ENCODE peak calls at places on chromosomes 7 and 10, in nine cellular contexts. One of them, this sample, is unnamed.

GRCh38 chr10:92697663-92698511 is 8.1 kb downstream of the HHEX start:
- DNase-seq in NT2/D1: no peak
- DNase-seq in cardiac muscle cell: no peak
- DNase-seq in epithelial cell of esophagus: no peak
- DNase-seq in activated CD4-positive, alpha-beta T cell treated with anti-CD3 and anti-CD28 coated beads for 36 hours: no peak
- DNase-seq in activated CD8-positive, alpha-beta memory T cell treated with anti-CD3 and anti-CD28 coated beads for 48 hours: no peak
- DNase-seq in nucleus accumbens: no peak
- DNase-seq in stimulated activated CD8-positive, alpha-beta memory T cell treated with anti-CD3 and anti-CD28 coated beads, Interleukin-2, amount 100 ng/mL, for 48 hours: no peak
- DNase-seq in stimulated activated naive CD8-positive, alpha-beta T cell treated with anti-CD3 and anti-CD28 coated beads, Interleukin-15, amount 100 ng/mL, for 72 hours: no peak
- DNase-seq in this sample: no peak

GRCh38 chr7:107982918-107983389 is 20.0 kb downstream of the LAMB1 start:
- DNase-seq in NT2/D1: no peak
- DNase-seq in cardiac muscle cell: no peak
- DNase-seq in epithelial cell of esophagus: no peak
- DNase-seq in activated CD4-positive, alpha-beta T cell treated with anti-CD3 and anti-CD28 coated beads for 36 hours: no peak
- DNase-seq in activated CD8-positive, alpha-beta memory T cell treated with anti-CD3 and anti-CD28 coated beads for 48 hours: no peak
- DNase-seq in nucleus accumbens: no peak
- DNase-seq in stimulated activated CD8-positive, alpha-beta memory T cell treated with anti-CD3 and anti-CD28 coated beads, Interleukin-2, amount 100 ng/mL, for 48 hours: no peak
- DNase-seq in stimulated activated naive CD8-positive, alpha-beta T cell treated with anti-CD3 and anti-CD28 coated beads, Interleukin-15, amount 100 ng/mL, for 72 hours: no peak
- DNase-seq in this sample: no peak

GRCh38 chr7:22666732-22667131 is 60.3 kb upstream of the IL6 start:
- DNase-seq in NT2/D1: no peak
- DNase-seq in cardiac muscle cell: peak; percentile 60
- DNase-seq in epithelial cell of esophagus: peak; percentile 78
- DNase-seq in activated CD4-positive, alpha-beta T cell treated with anti-CD3 and anti-CD28 coated beads for 36 hours: no peak
- DNase-seq in activated CD8-positive, alpha-beta memory T cell treated with anti-CD3 and anti-CD28 coated beads for 48 hours: no peak
- DNase-seq in nucleus accumbens: no peak
- DNase-seq in stimulated activated CD8-positive, alpha-beta memory T cell treated with anti-CD3 and anti-CD28 coated beads, Interleukin-2, amount 100 ng/mL, for 48 hours: no peak
- DNase-seq in stimulated activated naive CD8-positive, alpha-beta T cell treated with anti-CD3 and anti-CD28 coated beads, Interleukin-15, amount 100 ng/mL, for 72 hours: no peak
- DNase-seq in this sample: no peak

GRCh38 chr7:115782716-115783460 is 247.7 kb downstream of the TFEC start:
- DNase-seq in NT2/D1: no peak
- DNase-seq in cardiac muscle cell: peak; percentile 0
- DNase-seq in epithelial cell of esophagus: no peak
- DNase-seq in activated CD4-positive, alpha-beta T cell treated with anti-CD3 and anti-CD28 coated beads for 36 hours: no peak
- DNase-seq in activated CD8-positive, alpha-beta memory T cell treated with anti-CD3 and anti-CD28 coated beads for 48 hours: no peak
- DNase-seq in nucleus accumbens: no peak
- DNase-seq in stimulated activated CD8-positive, alpha-beta memory T cell treated with anti-CD3 and anti-CD28 coated beads, Interleukin-2, amount 100 ng/mL, for 48 hours: no peak
- DNase-seq in stimulated activated naive CD8-positive, alpha-beta T cell treated with anti-CD3 and anti-CD28 coated beads, Interleukin-15, amount 100 ng/mL, for 72 hours: no peak
- DNase-seq in this sample: peak; percentile 2

GRCh38 chr7:121436136-121436535 is 40.0 kb upstream of the FAM3C start:
- DNase-seq in NT2/D1: no peak
- DNase-seq in cardiac muscle cell: no peak
- DNase-seq in epithelial cell of esophagus: peak; percentile 48
- DNase-seq in activated CD4-positive, alpha-beta T cell treated with anti-CD3 and anti-CD28 coated beads for 36 hours: no peak
- DNase-seq in activated CD8-positive, alpha-beta memory T cell treated with anti-CD3 and anti-CD28 coated beads for 48 hours: no peak
- DNase-seq in nucleus accumbens: no peak
- DNase-seq in stimulated activated CD8-positive, alpha-beta memory T cell treated with anti-CD3 and anti-CD28 coated beads, Interleukin-2, amount 100 ng/mL, for 48 hours: no peak
- DNase-seq in stimulated activated naive CD8-positive, alpha-beta T cell treated with anti-CD3 and anti-CD28 coated beads, Interleukin-15, amount 100 ng/mL, for 72 hours: no peak
- DNase-seq in this sample: no peak

GRCh38 chr7:149777551-149778326 is 4.4 kb upstream of the ZNF467 start:
- DNase-seq in NT2/D1: no peak
- DNase-seq in cardiac muscle cell: no peak
- DNase-seq in epithelial cell of esophagus: no peak
- DNase-seq in activated CD4-positive, alpha-beta T cell treated with anti-CD3 and anti-CD28 coated beads for 36 hours: no peak
- DNase-seq in activated CD8-positive, alpha-beta memory T cell treated with anti-CD3 and anti-CD28 coated beads for 48 hours: no peak
- DNase-seq in nucleus accumbens: no peak
- DNase-seq in stimulated activated CD8-positive, alpha-beta memory T cell treated with anti-CD3 and anti-CD28 coated beads, Interleukin-2, amount 100 ng/mL, for 48 hours: no peak
- DNase-seq in stimulated activated naive CD8-positive, alpha-beta T cell treated with anti-CD3 and anti-CD28 coated beads, Interleukin-15, amount 100 ng/mL, for 72 hours: no peak
- DNase-seq in this sample: no peak

GRCh38 chr7:12031186-12031585 is 179.9 kb upstream of the TMEM106B start:
- DNase-seq in NT2/D1: no peak
- DNase-seq in cardiac muscle cell: peak; percentile 10
- DNase-seq in epithelial cell of esophagus: no peak
- DNase-seq in activated CD4-positive, alpha-beta T cell treated with anti-CD3 and anti-CD28 coated beads for 36 hours: no peak
- DNase-seq in activated CD8-positive, alpha-beta memory T cell treated with anti-CD3 and anti-CD28 coated beads for 48 hours: no peak
- DNase-seq in nucleus accumbens: no peak
- DNase-seq in stimulated activated CD8-positive, alpha-beta memory T cell treated with anti-CD3 and anti-CD28 coated beads, Interleukin-2, amount 100 ng/mL, for 48 hours: no peak
- DNase-seq in stimulated activated naive CD8-positive, alpha-beta T cell treated with anti-CD3 and anti-CD28 coated beads, Interleukin-15, amount 100 ng/mL, for 72 hours: no peak
- DNase-seq in this sample: no peak

GRCh38 chr7:31043035-31043434 is 9.1 kb upstream of the ADCYAP1R1 start:
- DNase-seq in NT2/D1: no peak
- DNase-seq in cardiac muscle cell: no peak
- DNase-seq in epithelial cell of esophagus: no peak
- DNase-seq in activated CD4-positive, alpha-beta T cell treated with anti-CD3 and anti-CD28 coated beads for 36 hours: no peak
- DNase-seq in activated CD8-positive, alpha-beta memory T cell treated with anti-CD3 and anti-CD28 coated beads for 48 hours: no peak
- DNase-seq in nucleus accumbens: no peak
- DNase-seq in stimulated activated CD8-positive, alpha-beta memory T cell treated with anti-CD3 and anti-CD28 coated beads, Interleukin-2, amount 100 ng/mL, for 48 hours: no peak
- DNase-seq in stimulated activated naive CD8-positive, alpha-beta T cell treated with anti-CD3 and anti-CD28 coated beads, Interleukin-15, amount 100 ng/mL, for 72 hours: no peak
- DNase-seq in this sample: peak; percentile 12

GRCh38 chr10:102781921-102782542 is 38.3 kb downstream of the WBP1L start:
- DNase-seq in NT2/D1: no peak
- DNase-seq in cardiac muscle cell: peak; percentile 87
- DNase-seq in epithelial cell of esophagus: peak; percentile 23
- DNase-seq in activated CD4-positive, alpha-beta T cell treated with anti-CD3 and anti-CD28 coated beads for 36 hours: no peak
- DNase-seq in activated CD8-positive, alpha-beta memory T cell treated with anti-CD3 and anti-CD28 coated beads for 48 hours: no peak
- DNase-seq in nucleus accumbens: no peak
- DNase-seq in stimulated activated CD8-positive, alpha-beta memory T cell treated with anti-CD3 and anti-CD28 coated beads, Interleukin-2, amount 100 ng/mL, for 48 hours: no peak
- DNase-seq in stimulated activated naive CD8-positive, alpha-beta T cell treated with anti-CD3 and anti-CD28 coated beads, Interleukin-15, amount 100 ng/mL, for 72 hours: no peak
- DNase-seq in this sample: no peak

GRCh38 chr7:92831716-92832622 is 4.4 kb downstream of the CDK6 start:
- DNase-seq in NT2/D1: no peak
- DNase-seq in cardiac muscle cell: peak; percentile 80
- DNase-seq in epithelial cell of esophagus: peak; percentile 85
- DNase-seq in activated CD4-positive, alpha-beta T cell treated with anti-CD3 and anti-CD28 coated beads for 36 hours: peak; percentile 39
- DNase-seq in activated CD8-positive, alpha-beta memory T cell treated with anti-CD3 and anti-CD28 coated beads for 48 hours: no peak
- DNase-seq in nucleus accumbens: no peak
- DNase-seq in stimulated activated CD8-positive, alpha-beta memory T cell treated with anti-CD3 and anti-CD28 coated beads, Interleukin-2, amount 100 ng/mL, for 48 hours: no peak
- DNase-seq in stimulated activated naive CD8-positive, alpha-beta T cell treated with anti-CD3 and anti-CD28 coated beads, Interleukin-15, amount 100 ng/mL, for 72 hours: no peak
- DNase-seq in this sample: no peak

GRCh38 chr7:381211-382117 is 91.5 kb downstream of the FOXL3 start:
- DNase-seq in NT2/D1: no peak
- DNase-seq in cardiac muscle cell: no peak
- DNase-seq in epithelial cell of esophagus: no peak
- DNase-seq in activated CD4-positive, alpha-beta T cell treated with anti-CD3 and anti-CD28 coated beads for 36 hours: peak; percentile 55
- DNase-seq in activated CD8-positive, alpha-beta memory T cell treated with anti-CD3 and anti-CD28 coated beads for 48 hours: no peak
- DNase-seq in nucleus accumbens: no peak
- DNase-seq in stimulated activated CD8-positive, alpha-beta memory T cell treated with anti-CD3 and anti-CD28 coated beads, Interleukin-2, amount 100 ng/mL, for 48 hours: no peak
- DNase-seq in stimulated activated naive CD8-positive, alpha-beta T cell treated with anti-CD3 and anti-CD28 coated beads, Interleukin-15, amount 100 ng/mL, for 72 hours: peak; percentile 38
- DNase-seq in this sample: no peak

GRCh38 chr10:24814568-24815313 is 91.1 kb upstream of the ARHGAP21 start:
- DNase-seq in NT2/D1: no peak
- DNase-seq in cardiac muscle cell: peak; percentile 35
- DNase-seq in epithelial cell of esophagus: peak; percentile 97
- DNase-seq in activated CD4-positive, alpha-beta T cell treated with anti-CD3 and anti-CD28 coated beads for 36 hours: no peak
- DNase-seq in activated CD8-positive, alpha-beta memory T cell treated with anti-CD3 and anti-CD28 coated beads for 48 hours: no peak
- DNase-seq in nucleus accumbens: no peak
- DNase-seq in stimulated activated CD8-positive, alpha-beta memory T cell treated with anti-CD3 and anti-CD28 coated beads, Interleukin-2, amount 100 ng/mL, for 48 hours: no peak
- DNase-seq in stimulated activated naive CD8-positive, alpha-beta T cell treated with anti-CD3 and anti-CD28 coated beads, Interleukin-15, amount 100 ng/mL, for 72 hours: no peak
- DNase-seq in this sample: no peak

GRCh38 chr7:81944103-81944502 is 174.3 kb upstream of the HGF start:
- DNase-seq in NT2/D1: no peak
- DNase-seq in cardiac muscle cell: peak; percentile 32
- DNase-seq in epithelial cell of esophagus: no peak
- DNase-seq in activated CD4-positive, alpha-beta T cell treated with anti-CD3 and anti-CD28 coated beads for 36 hours: no peak
- DNase-seq in activated CD8-positive, alpha-beta memory T cell treated with anti-CD3 and anti-CD28 coated beads for 48 hours: no peak
- DNase-seq in nucleus accumbens: no peak
- DNase-seq in stimulated activated CD8-positive, alpha-beta memory T cell treated with anti-CD3 and anti-CD28 coated beads, Interleukin-2, amount 100 ng/mL, for 48 hours: no peak
- DNase-seq in stimulated activated naive CD8-positive, alpha-beta T cell treated with anti-CD3 and anti-CD28 coated beads, Interleukin-15, amount 100 ng/mL, for 72 hours: no peak
- DNase-seq in this sample: no peak

GRCh38 chr10:83522881-83523386 is 616.4 kb upstream of the GHITM start:
- DNase-seq in NT2/D1: no peak
- DNase-seq in cardiac muscle cell: no peak
- DNase-seq in epithelial cell of esophagus: no peak
- DNase-seq in activated CD4-positive, alpha-beta T cell treated with anti-CD3 and anti-CD28 coated beads for 36 hours: no peak
- DNase-seq in activated CD8-positive, alpha-beta memory T cell treated with anti-CD3 and anti-CD28 coated beads for 48 hours: no peak
- DNase-seq in nucleus accumbens: no peak
- DNase-seq in stimulated activated CD8-positive, alpha-beta memory T cell treated with anti-CD3 and anti-CD28 coated beads, Interleukin-2, amount 100 ng/mL, for 48 hours: no peak
- DNase-seq in stimulated activated naive CD8-positive, alpha-beta T cell treated with anti-CD3 and anti-CD28 coated beads, Interleukin-15, amount 100 ng/mL, for 72 hours: no peak
- DNase-seq in this sample: no peak

GRCh38 chr7:128889121-128889520 is 21.4 kb downstream of the KCP start:
- DNase-seq in NT2/D1: no peak
- DNase-seq in cardiac muscle cell: no peak
- DNase-seq in epithelial cell of esophagus: peak; percentile 87
- DNase-seq in activated CD4-positive, alpha-beta T cell treated with anti-CD3 and anti-CD28 coated beads for 36 hours: no peak
- DNase-seq in activated CD8-positive, alpha-beta memory T cell treated with anti-CD3 and anti-CD28 coated beads for 48 hours: no peak
- DNase-seq in nucleus accumbens: no peak
- DNase-seq in stimulated activated CD8-positive, alpha-beta memory T cell treated with anti-CD3 and anti-CD28 coated beads, Interleukin-2, amount 100 ng/mL, for 48 hours: no peak
- DNase-seq in stimulated activated naive CD8-positive, alpha-beta T cell treated with anti-CD3 and anti-CD28 coated beads, Interleukin-15, amount 100 ng/mL, for 72 hours: no peak
- DNase-seq in this sample: no peak

GRCh38 chr10:117684673-117685211 is 142.2 kb downstream of the EMX2 start:
- DNase-seq in NT2/D1: no peak
- DNase-seq in cardiac muscle cell: peak; percentile 12
- DNase-seq in epithelial cell of esophagus: peak; percentile 25
- DNase-seq in activated CD4-positive, alpha-beta T cell treated with anti-CD3 and anti-CD28 coated beads for 36 hours: no peak
- DNase-seq in activated CD8-positive, alpha-beta memory T cell treated with anti-CD3 and anti-CD28 coated beads for 48 hours: no peak
- DNase-seq in nucleus accumbens: no peak
- DNase-seq in stimulated activated CD8-positive, alpha-beta memory T cell treated with anti-CD3 and anti-CD28 coated beads, Interleukin-2, amount 100 ng/mL, for 48 hours: no peak
- DNase-seq in stimulated activated naive CD8-positive, alpha-beta T cell treated with anti-CD3 and anti-CD28 coated beads, Interleukin-15, amount 100 ng/mL, for 72 hours: no peak
- DNase-seq in this sample: peak; percentile 16

GRCh38 chr10:7329219-7329618 is 81.6 kb downstream of the SFMBT2 start:
- DNase-seq in NT2/D1: no peak
- DNase-seq in cardiac muscle cell: no peak
- DNase-seq in epithelial cell of esophagus: no peak
- DNase-seq in activated CD4-positive, alpha-beta T cell treated with anti-CD3 and anti-CD28 coated beads for 36 hours: no peak
- DNase-seq in activated CD8-positive, alpha-beta memory T cell treated with anti-CD3 and anti-CD28 coated beads for 48 hours: no peak
- DNase-seq in nucleus accumbens: no peak
- DNase-seq in stimulated activated CD8-positive, alpha-beta memory T cell treated with anti-CD3 and anti-CD28 coated beads, Interleukin-2, amount 100 ng/mL, for 48 hours: no peak
- DNase-seq in stimulated activated naive CD8-positive, alpha-beta T cell treated with anti-CD3 and anti-CD28 coated beads, Interleukin-15, amount 100 ng/mL, for 72 hours: no peak
- DNase-seq in this sample: no peak

GRCh38 chr7:121069346-121070100 is 81.0 kb downstream of the CPED1 start:
- DNase-seq in NT2/D1: no peak
- DNase-seq in cardiac muscle cell: no peak
- DNase-seq in epithelial cell of esophagus: no peak
- DNase-seq in activated CD4-positive, alpha-beta T cell treated with anti-CD3 and anti-CD28 coated beads for 36 hours: no peak
- DNase-seq in activated CD8-positive, alpha-beta memory T cell treated with anti-CD3 and anti-CD28 coated beads for 48 hours: no peak
- DNase-seq in nucleus accumbens: no peak
- DNase-seq in stimulated activated CD8-positive, alpha-beta memory T cell treated with anti-CD3 and anti-CD28 coated beads, Interleukin-2, amount 100 ng/mL, for 48 hours: no peak
- DNase-seq in stimulated activated naive CD8-positive, alpha-beta T cell treated with anti-CD3 and anti-CD28 coated beads, Interleukin-15, amount 100 ng/mL, for 72 hours: no peak
- DNase-seq in this sample: no peak

GRCh38 chr7:47454066-47454950 is 127.6 kb downstream of the TNS3 start:
- DNase-seq in NT2/D1: no peak
- DNase-seq in cardiac muscle cell: no peak
- DNase-seq in epithelial cell of esophagus: no peak
- DNase-seq in activated CD4-positive, alpha-beta T cell treated with anti-CD3 and anti-CD28 coated beads for 36 hours: no peak
- DNase-seq in activated CD8-positive, alpha-beta memory T cell treated with anti-CD3 and anti-CD28 coated beads for 48 hours: no peak
- DNase-seq in nucleus accumbens: no peak
- DNase-seq in stimulated activated CD8-positive, alpha-beta memory T cell treated with anti-CD3 and anti-CD28 coated beads, Interleukin-2, amount 100 ng/mL, for 48 hours: no peak
- DNase-seq in stimulated activated naive CD8-positive, alpha-beta T cell treated with anti-CD3 and anti-CD28 coated beads, Interleukin-15, amount 100 ng/mL, for 72 hours: no peak
- DNase-seq in this sample: no peak

GRCh38 chr10:14547826-14548225 is 217.1 kb upstream of the FRMD4A start:
- DNase-seq in NT2/D1: no peak
- DNase-seq in cardiac muscle cell: no peak
- DNase-seq in epithelial cell of esophagus: no peak
- DNase-seq in activated CD4-positive, alpha-beta T cell treated with anti-CD3 and anti-CD28 coated beads for 36 hours: no peak
- DNase-seq in activated CD8-positive, alpha-beta memory T cell treated with anti-CD3 and anti-CD28 coated beads for 48 hours: no peak
- DNase-seq in nucleus accumbens: no peak
- DNase-seq in stimulated activated CD8-positive, alpha-beta memory T cell treated with anti-CD3 and anti-CD28 coated beads, Interleukin-2, amount 100 ng/mL, for 48 hours: no peak
- DNase-seq in stimulated activated naive CD8-positive, alpha-beta T cell treated with anti-CD3 and anti-CD28 coated beads, Interleukin-15, amount 100 ng/mL, for 72 hours: no peak
- DNase-seq in this sample: no peak

GRCh38 chr10:96878071-96878470 is 46.0 kb downstream of the LCOR start:
- DNase-seq in NT2/D1: no peak
- DNase-seq in cardiac muscle cell: no peak
- DNase-seq in epithelial cell of esophagus: peak; percentile 21
- DNase-seq in activated CD4-positive, alpha-beta T cell treated with anti-CD3 and anti-CD28 coated beads for 36 hours: no peak
- DNase-seq in activated CD8-positive, alpha-beta memory T cell treated with anti-CD3 and anti-CD28 coated beads for 48 hours: no peak
- DNase-seq in nucleus accumbens: no peak
- DNase-seq in stimulated activated CD8-positive, alpha-beta memory T cell treated with anti-CD3 and anti-CD28 coated beads, Interleukin-2, amount 100 ng/mL, for 48 hours: no peak
- DNase-seq in stimulated activated naive CD8-positive, alpha-beta T cell treated with anti-CD3 and anti-CD28 coated beads, Interleukin-15, amount 100 ng/mL, for 72 hours: no peak
- DNase-seq in this sample: no peak

GRCh38 chr7:106062006-106062405 is 50.1 kb downstream of the SYPL1 start:
- DNase-seq in NT2/D1: no peak
- DNase-seq in cardiac muscle cell: no peak
- DNase-seq in epithelial cell of esophagus: peak; percentile 68
- DNase-seq in activated CD4-positive, alpha-beta T cell treated with anti-CD3 and anti-CD28 coated beads for 36 hours: no peak
- DNase-seq in activated CD8-positive, alpha-beta memory T cell treated with anti-CD3 and anti-CD28 coated beads for 48 hours: no peak
- DNase-seq in nucleus accumbens: no peak
- DNase-seq in stimulated activated CD8-positive, alpha-beta memory T cell treated with anti-CD3 and anti-CD28 coated beads, Interleukin-2, amount 100 ng/mL, for 48 hours: no peak
- DNase-seq in stimulated activated naive CD8-positive, alpha-beta T cell treated with anti-CD3 and anti-CD28 coated beads, Interleukin-15, amount 100 ng/mL, for 72 hours: no peak
- DNase-seq in this sample: no peak

GRCh38 chr7:158596309-158596708 is 8.7 kb upstream of the PTPRN2 start:
- DNase-seq in NT2/D1: no peak
- DNase-seq in cardiac muscle cell: no peak
- DNase-seq in epithelial cell of esophagus: no peak
- DNase-seq in activated CD4-positive, alpha-beta T cell treated with anti-CD3 and anti-CD28 coated beads for 36 hours: no peak
- DNase-seq in activated CD8-positive, alpha-beta memory T cell treated with anti-CD3 and anti-CD28 coated beads for 48 hours: no peak
- DNase-seq in nucleus accumbens: no peak
- DNase-seq in stimulated activated CD8-positive, alpha-beta memory T cell treated with anti-CD3 and anti-CD28 coated beads, Interleukin-2, amount 100 ng/mL, for 48 hours: no peak
- DNase-seq in stimulated activated naive CD8-positive, alpha-beta T cell treated with anti-CD3 and anti-CD28 coated beads, Interleukin-15, amount 100 ng/mL, for 72 hours: no peak
- DNase-seq in this sample: no peak

GRCh38 chr10:89163265-89163995 is 43.7 kb downstream of the CH25H start:
- DNase-seq in NT2/D1: no peak
- DNase-seq in cardiac muscle cell: peak; percentile 47
- DNase-seq in epithelial cell of esophagus: peak; percentile 91
- DNase-seq in activated CD4-positive, alpha-beta T cell treated with anti-CD3 and anti-CD28 coated beads for 36 hours: peak; percentile 73
- DNase-seq in activated CD8-positive, alpha-beta memory T cell treated with anti-CD3 and anti-CD28 coated beads for 48 hours: peak; percentile 31
- DNase-seq in nucleus accumbens: no peak
- DNase-seq in stimulated activated CD8-positive, alpha-beta memory T cell treated with anti-CD3 and anti-CD28 coated beads, Interleukin-2, amount 100 ng/mL, for 48 hours: peak; percentile 10
- DNase-seq in stimulated activated naive CD8-positive, alpha-beta T cell treated with anti-CD3 and anti-CD28 coated beads, Interleukin-15, amount 100 ng/mL, for 72 hours: peak; percentile 86
- DNase-seq in this sample: peak; percentile 1

GRCh38 chr10:26448706-26449435 is 10.7 kb downstream of the APBB1IP start:
- DNase-seq in NT2/D1: no peak
- DNase-seq in cardiac muscle cell: no peak
- DNase-seq in epithelial cell of esophagus: no peak
- DNase-seq in activated CD4-positive, alpha-beta T cell treated with anti-CD3 and anti-CD28 coated beads for 36 hours: peak; percentile 76
- DNase-seq in activated CD8-positive, alpha-beta memory T cell treated with anti-CD3 and anti-CD28 coated beads for 48 hours: peak; percentile 29
- DNase-seq in nucleus accumbens: no peak
- DNase-seq in stimulated activated CD8-positive, alpha-beta memory T cell treated with anti-CD3 and anti-CD28 coated beads, Interleukin-2, amount 100 ng/mL, for 48 hours: peak; percentile 40
- DNase-seq in stimulated activated naive CD8-positive, alpha-beta T cell treated with anti-CD3 and anti-CD28 coated beads, Interleukin-15, amount 100 ng/mL, for 72 hours: peak; percentile 77
- DNase-seq in this sample: no peak

GRCh38 chr7:106344861-106345260 is 60.1 kb upstream of the NAMPT start:
- DNase-seq in NT2/D1: no peak
- DNase-seq in cardiac muscle cell: peak; percentile 57
- DNase-seq in epithelial cell of esophagus: no peak
- DNase-seq in activated CD4-positive, alpha-beta T cell treated with anti-CD3 and anti-CD28 coated beads for 36 hours: no peak
- DNase-seq in activated CD8-positive, alpha-beta memory T cell treated with anti-CD3 and anti-CD28 coated beads for 48 hours: no peak
- DNase-seq in nucleus accumbens: no peak
- DNase-seq in stimulated activated CD8-positive, alpha-beta memory T cell treated with anti-CD3 and anti-CD28 coated beads, Interleukin-2, amount 100 ng/mL, for 48 hours: no peak
- DNase-seq in stimulated activated naive CD8-positive, alpha-beta T cell treated with anti-CD3 and anti-CD28 coated beads, Interleukin-15, amount 100 ng/mL, for 72 hours: no peak
- DNase-seq in this sample: no peak